ENCODE peak calls at places on chromosomes 2 and 18, in six cellular contexts. G is K562, Z is SK-N-SH, I is GM12878, K is HepG2, J is GM12891. C is an unnamed sample.

GRCh38 chr18:36299010-36299409 is 1.5 kb downstream of the FHOD3 start:
- DNase-seq in J (no peak), Z (no peak), I (no peak), K (no peak), G (no peak), C (no peak)

GRCh38 chr2:230879271-230879882 is 14.6 kb downstream of the ITM2C start:
- DNase-seq in J (no peak), I (no peak), G (no peak), Z (no peak), K (no peak), C (no peak)

GRCh38 chr2:127625146-127625943 is 20.6 kb upstream of the GPR17 start:
- DNase-seq in G (no peak), I (no peak), J (no peak), K (no peak), Z (no peak), C (no peak)

GRCh38 chr2:128268611-128269357 is 49.9 kb downstream of the HS6ST1 start:
- DNase-seq in J (no peak), K (no peak), I (no peak), Z (peak), G (no peak), C (no peak)

GRCh38 chr18:23556145-23556780 is 30.0 kb downstream of the NPC1 start:
- DNase-seq in I (no peak), J (no peak), K (peak), G (no peak), Z (no peak), C (no peak)

GRCh38 chr2:65071499-65072180 is 15.4 kb downstream of the CEP68 start:
- DNase-seq in J (no peak), Z (peak), I (no peak), G (no peak), K (no peak), C (no peak)

GRCh38 chr18:47756364-47757016 is 174.0 kb downstream of the SMAD2 start:
- DNase-seq in J (peak), G (peak), K (peak), Z (peak), I (no peak), C (no peak)

GRCh38 chr18:36312806-36313395 is 15.4 kb downstream of the FHOD3 start:
- DNase-seq in J (no peak), K (no peak), G (no peak), Z (no peak), I (no peak), C (no peak)

GRCh38 chr2:112831380-112831930 is 5.1 kb downstream of the IL1B start:
- DNase-seq in I (no peak), J (no peak), G (no peak), K (no peak), Z (no peak), C (no peak)

GRCh38 chr18:25310045-25310444 is 41.9 kb downstream of the ZNF521 start:
- DNase-seq in I (no peak), Z (no peak), G (no peak), K (no peak), J (no peak), C (no peak)

GRCh38 chr2:178804791-178805190 is 2.4 kb downstream of the TTN start:
- DNase-seq in G (peak), I (no peak), Z (peak), K (peak), J (no peak), C (no peak)

GRCh38 chr2:222353998-222354397 is 55.2 kb upstream of the PAX3 start:
- DNase-seq in Z (no peak), G (no peak), K (no peak), I (no peak), J (no peak), C (no peak)

GRCh38 chr18:35777042-35777441 is 195.4 kb upstream of the RMP24 start:
- DNase-seq in K (peak), G (peak), Z (no peak), J (no peak), I (no peak), C (no peak)

GRCh38 chr2:71944183-71944550 is 203.5 kb downstream of the CYP26B1 start:
- DNase-seq in G (no peak), Z (no peak), J (no peak), K (no peak), I (no peak), C (no peak)

GRCh38 chr2:212181646-212182045 is 357.0 kb downstream of the ERBB4 start:
- DNase-seq in J (no peak), I (no peak), G (no peak), K (no peak), Z (no peak), C (no peak)

GRCh38 chr2:27807476-27807875 is 36.0 kb downstream of the MRPL33 start:
- DNase-seq in G (no peak), J (no peak), Z (peak), K (peak), I (no peak), C (no peak)

GRCh38 chr2:236656166-236656565 is 86.5 kb downstream of the ACKR3 start:
- DNase-seq in Z (no peak), J (no peak), K (no peak), G (no peak), I (no peak), C (no peak)

GRCh38 chr2:30514134-30514860 is 67.3 kb downstream of the LCLAT1 start:
- DNase-seq in J (no peak), Z (peak), I (no peak), K (peak), G (peak), C (no peak)

GRCh38 chr2:239569401-239570090 is 168.7 kb upstream of the HDAC4 start:
- DNase-seq in G (no peak), J (no peak), Z (no peak), I (no peak), K (no peak), C (no peak)

GRCh38 chr18:23226386-23226785 is 91.1 kb downstream of the CABLES1 start:
- DNase-seq in G (no peak), Z (no peak), K (no peak), J (no peak), I (no peak), C (no peak)

GRCh38 chr2:217394510-217395351 is 534.9 kb upstream of the TNP1 start:
- DNase-seq in K (no peak), J (no peak), I (no peak), G (no peak), Z (no peak), C (no peak)

GRCh38 chr2:174836345-174836999 is 72.2 kb upstream of the CHRNA1 start:
- DNase-seq in G (no peak), I (no peak), Z (no peak), J (no peak), K (no peak), C (no peak)

GRCh38 chr2:8437228-8437948 is 244.5 kb upstream of the ID2 start:
- DNase-seq in Z (no peak), K (no peak), G (no peak), I (no peak), J (no peak), C (no peak)

GRCh38 chr2:69154031-69154430 is 141.1 kb downstream of the ANTXR1 start:
- DNase-seq in J (no peak), K (no peak), Z (no peak), I (no peak), G (no peak), C (no peak)

GRCh38 chr2:122329266-122329665 is 573.8 kb downstream of the TSN start:
- DNase-seq in G (no peak), I (no peak), Z (no peak), K (no peak), J (no peak), C (no peak)

GRCh38 chr2:205930209-205930608 is 155.8 kb downstream of the INO80D start:
- DNase-seq in J (no peak), G (no peak), Z (no peak), I (no peak), K (no peak), C (no peak)

GRCh38 chr2:7437716-7438648 is 520.8 kb downstream of the RNF144A start:
- DNase-seq in J (no peak), Z (no peak), I (peak), K (no peak), G (no peak), C (no peak)

GRCh38 chr2:9466147-9466683 is 8.1 kb upstream of the IAH1 start:
- DNase-seq in K (no peak), I (no peak), Z (no peak), J (no peak), G (no peak), C (no peak)

GRCh38 chr2:9462313-9462712 is 12.0 kb upstream of the IAH1 start:
- DNase-seq in K (no peak), J (no peak), G (no peak), I (no peak), Z (peak), C (no peak)

GRCh38 chr2:9465170-9465569 is 9.2 kb upstream of the IAH1 start:
- DNase-seq in G (no peak), Z (no peak), I (no peak), K (no peak), J (no peak), C (no peak)

GRCh38 chr2:9462872-9463697 is 11.3 kb upstream of the IAH1 start:
- DNase-seq in I (no peak), K (no peak), J (no peak), G (no peak), Z (no peak), C (no peak)

DNA sequence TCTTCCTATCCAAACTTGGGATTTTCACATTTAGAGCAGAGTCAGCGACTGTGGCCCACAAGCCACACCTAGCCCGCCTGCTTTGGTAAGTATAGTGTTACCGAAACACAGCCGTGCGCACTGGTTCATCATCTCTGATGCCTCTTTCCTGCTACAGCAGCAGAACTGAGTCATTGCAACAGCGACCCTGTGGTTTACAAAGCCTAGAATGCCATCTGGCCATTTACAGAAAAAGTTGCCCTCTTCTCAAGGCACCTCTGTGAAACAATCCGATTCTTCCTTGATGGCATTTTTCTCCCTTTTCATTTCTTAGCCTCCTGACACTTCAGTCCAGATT is 10.7 kb upstream of the IAH1 start:
- DNase-seq in Z (no peak), J (no peak), K (no peak), G (no peak), I (no peak), C (no peak)
- TF ChIP-seq TAF1 in Z (no peak), J (no peak), K (no peak), G (no peak), I (no peak), C (no peak)

GRCh38 chr2:240876035-240876474 is 7.4 kb downstream of the AGXT start:
- DNase-seq in Z (peak), K (no peak), J (no peak), G (no peak), I (no peak), C (peak)
- TF ChIP-seq TAF1 in Z (no peak), K (no peak), J (no peak), G (no peak), I (no peak), C (no peak)

DNA sequence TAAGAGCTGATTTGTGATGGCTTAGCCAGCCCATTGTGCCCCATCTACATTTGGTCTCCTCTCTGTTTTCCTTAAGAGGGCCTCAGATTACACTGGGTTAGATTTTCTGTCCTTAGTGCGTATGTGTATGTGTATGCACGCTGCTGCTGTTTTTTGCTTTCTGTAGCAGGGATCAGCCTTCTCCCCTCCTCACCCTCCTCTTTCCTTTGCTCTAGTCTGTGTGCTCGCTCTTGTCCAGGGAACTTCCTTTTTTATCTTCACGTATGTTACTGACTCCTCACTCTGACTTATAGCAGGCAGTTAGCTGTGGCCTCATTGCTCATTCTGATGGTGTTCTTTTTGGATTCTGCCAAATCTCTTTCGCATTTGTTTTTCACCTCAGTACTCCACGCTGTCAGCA is 33.3 kb upstream of the MGAT5 start:
- DNase-seq in I (no peak), G (no peak), J (no peak), Z (no peak), K (no peak), C (no peak)
- TF ChIP-seq TAF1 in I (no peak), G (no peak), J (no peak), Z (no peak), K (no peak), C (no peak)

GRCh38 chr2:220279372-220279771 is 651.9 kb downstream of the SLC4A3 start:
- DNase-seq in Z (no peak), K (no peak), I (no peak), G (no peak), J (no peak), C (no peak)
- TF ChIP-seq TAF1 in Z (no peak), K (no peak), I (no peak), G (no peak), J (no peak), C (no peak)

GRCh38 chr2:20108655-20109396 is 57.4 kb upstream of the LAPTM4A start:
- DNase-seq in Z (no peak), K (peak), G (no peak), I (no peak), J (no peak), C (no peak)

GRCh38 chr2:20106746-20107145 is 55.3 kb upstream of the LAPTM4A start:
- DNase-seq in G (no peak), Z (no peak), I (no peak), K (no peak), J (no peak), C (no peak)

GRCh38 chr2:20104900-20105545 is 53.6 kb upstream of the LAPTM4A start:
- DNase-seq in Z (no peak), I (no peak), G (no peak), J (no peak), K (no peak), C (no peak)

GRCh38 chr2:20110383-20110782 is 59.0 kb upstream of the LAPTM4A start:
- DNase-seq in J (no peak), K (no peak), Z (no peak), G (no peak), I (no peak), C (no peak)

GRCh38 chr2:20107776-20108175 is 56.3 kb upstream of the LAPTM4A start:
- DNase-seq in I (no peak), J (no peak), Z (no peak), K (no peak), G (no peak), C (no peak)
- TF ChIP-seq TAF1 in I (no peak), J (no peak), Z (no peak), K (no peak), G (no peak), C (no peak)

DNA sequence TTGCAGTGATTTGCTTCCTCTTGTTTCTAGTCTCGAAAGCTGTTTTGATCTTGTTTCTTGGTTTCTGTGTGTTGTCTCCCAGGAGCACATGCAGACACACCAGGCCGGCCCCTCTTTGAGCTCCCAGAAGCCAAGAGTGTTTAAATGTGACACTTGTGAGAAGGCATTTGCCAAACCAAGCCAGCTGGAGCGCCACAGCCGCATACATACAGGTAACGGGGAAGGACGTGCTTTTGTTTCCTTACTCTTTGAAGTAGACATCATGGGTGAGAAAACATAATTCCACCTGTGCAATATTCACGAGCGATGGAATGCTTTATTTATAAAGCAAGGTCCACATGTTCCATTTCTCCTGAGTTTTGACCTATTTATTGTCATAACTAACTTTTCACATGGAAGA is 137.2 kb downstream of the ZNF236 start:
- DNase-seq in I (no peak), K (no peak), G (no peak), J (no peak), Z (no peak), C (no peak)
- TF ChIP-seq TAF1 in I (no peak), K (no peak), G (no peak), J (no peak), Z (no peak), C (no peak)

GRCh38 chr18:9426753-9427152 is 48.6 kb upstream of the RALBP1 start:
- DNase-seq in J (no peak), I (no peak), Z (no peak), K (no peak), G (no peak), C (no peak)
- TF ChIP-seq TAF1 in J (no peak), I (no peak), Z (no peak), K (no peak), G (no peak), C (no peak)